ENCODE peak calls at places on chromosome 12, in four cellular contexts. K is A549, U is upper lobe of left lung, A is aorta. R is an unnamed sample.
A peak's percentile ranks its signal among the peaks of the same experiment; 100 is the strongest.

GRCh38 chr12:44477331-44477980 is 398.7 kb downstream of the NELL2 start:
- DNase-seq in K (no peak), U (no peak), A (no peak), R (no peak)

GRCh38 chr12:46459111-46459510 is 86.5 kb upstream of the SLC38A2 start:
- DNase-seq in K (no peak), U (no peak), A (no peak), R (no peak)

GRCh38 chr12:121120989-121121755 is 11.5 kb upstream of the P2RX7 start:
- DNase-seq in K (no peak), U (no peak), A (no peak), R (no peak)

GRCh38 chr12:125340791-125341190 is 275.6 kb downstream of the AACS start:
- DNase-seq in K (no peak), U (no peak), A (no peak), R (no peak)

GRCh38 chr12:78530065-78530765 is 334.4 kb upstream of the SYT1 start:
- DNase-seq in K (no peak), U (no peak), A (no peak), R (no peak)

GRCh38 chr12:7013101-7013500 is 5.2 kb downstream of the LPCAT3 start:
- DNase-seq in K (no peak), U (no peak), A (no peak), R (no peak)

GRCh38 chr12:119117936-119118335 is 60.8 kb upstream of the HSPB8 start:
- DNase-seq in K (no peak), U (no peak), A (no peak), R (no peak)

GRCh38 chr12:45379261-45379660 is 163.4 kb downstream of the ANO6 start:
- DNase-seq in K (no peak), U (no peak), A (no peak), R (no peak)

GRCh38 chr12:121575051-121575450 is 5.8 kb downstream of the KDM2B start:
- DNase-seq in K (no peak), U (no peak), A (no peak), R (no peak)

GRCh38 chr12:42756841-42757661 is 167.5 kb upstream of the PRICKLE1 start:
- DNase-seq in K (peak; percentile 44), U (no peak), A (no peak), R (no peak)

GRCh38 chr12:121400332-121401139 is 618 bp downstream of the RNF34 start:
- DNase-seq in K (no peak), U (peak; percentile 91), A (no peak), R (peak; percentile 70)

GRCh38 chr12:5796171-5797091 is 148.6 kb downstream of the ANO2 start:
- DNase-seq in K (peak; percentile 17), U (peak; percentile 84), A (no peak), R (no peak)

GRCh38 chr12:22355011-22355580 is 20.6 kb upstream of the ST8SIA1 start:
- DNase-seq in K (no peak), U (no peak), A (no peak), R (no peak)

GRCh38 chr12:87117516-87117915 is 861.3 kb upstream of the MGAT4C start:
- DNase-seq in K (no peak), U (no peak), A (no peak), R (no peak)

GRCh38 chr12:82757059-82757458 is 70.4 kb downstream of the TMTC2 start:
- DNase-seq in K (no peak), U (no peak), A (no peak), R (no peak)

GRCh38 chr12:49345048-49345839 is 1.4 kb upstream of the DNAJC22 start:
- DNase-seq in K (no peak), U (peak; percentile 89), A (no peak), R (no peak)

GRCh38 chr12:114215766-114216165 is 190.2 kb downstream of the TBX5 start:
- DNase-seq in K (no peak), U (no peak), A (no peak), R (no peak)

GRCh38 chr12:121688966-121689365 is 19.5 kb upstream of the MORN3 start:
- DNase-seq in K (no peak), U (no peak), A (no peak), R (no peak)

GRCh38 chr12:6268484-6269157 is 41.9 kb upstream of the PLEKHG6 start:
- DNase-seq in K (no peak), U (no peak), A (no peak), R (no peak)

GRCh38 chr12:68479261-68479581 is 131.5 kb upstream of the RAP1B start:
- DNase-seq in K (no peak), U (no peak), A (no peak), R (no peak)

GRCh38 chr12:18706798-18707197 is 31.0 kb downstream of the PLCZ1 start:
- DNase-seq in K (no peak), U (no peak), A (no peak), R (no peak)

GRCh38 chr12:116673713-116674112 is 64.2 kb downstream of the SPRING1 start:
- DNase-seq in K (no peak), U (no peak), A (no peak), R (no peak)

GRCh38 chr12:105740970-105741725 is 397.6 kb downstream of the NUAK1 start:
- DNase-seq in K (no peak), U (no peak), A (peak; percentile 54), R (no peak)

GRCh38 chr12:56636675-56637540 is 6.8 kb upstream of the BAZ2A start:
- DNase-seq in K (peak; percentile 99), U (peak; percentile 90), A (peak; percentile 99), R (peak; percentile 96)

GRCh38 chr12:6570264-6570887 is 2.3 kb upstream of the NOP2 start:
- DNase-seq in K (peak; percentile 80), U (peak; percentile 87), A (no peak), R (no peak)

GRCh38 chr12:51027342-51027835 is 1.2 kb upstream of the SLC11A2 start:
- DNase-seq in K (no peak), U (no peak), A (no peak), R (no peak)

GRCh38 chr12:109912790-109913189 is 12.7 kb downstream of the TCHP start:
- DNase-seq in K (no peak), U (no peak), A (no peak), R (no peak)

GRCh38 chr12:124150176-124150575 is 144.7 kb upstream of the RFLNA start:
- DNase-seq in K (no peak), U (no peak), A (no peak), R (no peak)

GRCh38 chr12:97977870-97978269 is 515.3 kb downstream of the RMST start:
- DNase-seq in K (no peak), U (no peak), A (no peak), R (no peak)

GRCh38 chr12:14993537-14994266 is 20.9 kb downstream of the PDE6H start:
- DNase-seq in K (no peak), U (no peak), A (peak; percentile 59), R (no peak)

GRCh38 chr12:64459388-64460024 is 7.6 kb downstream of the TBK1 start:
- DNase-seq in K (no peak), U (no peak), A (no peak), R (no peak)

GRCh38 chr12:82436354-82436753 is 78.0 kb downstream of the METTL25 start:
- DNase-seq in K (no peak), U (no peak), A (no peak), R (no peak)

GRCh38 chr12:131116437-131117117 is 162.9 kb downstream of the ADGRD1 start:
- DNase-seq in K (peak; percentile 45), U (peak; percentile 63), A (peak; percentile 45), R (no peak)
- H3K4me3 ChIP-seq in K (no peak overlapping the region), U (no peak overlapping the region), A (no peak overlapping the region), R (no peak overlapping the region)

GRCh38 chr12:128829870-128830504 is 6.2 kb upstream of the SLC15A4 start:
- DNase-seq in K (no peak), U (no peak), A (no peak), R (no peak)

GRCh38 chr12:128825845-128826244 is 2.1 kb upstream of the SLC15A4 start:
- DNase-seq in K (no peak), U (no peak), A (no peak), R (no peak)

GRCh38 chr12:128830505-128830893 is 6.7 kb upstream of the SLC15A4 start:
- DNase-seq in K (no peak), U (no peak), A (no peak), R (no peak)

GRCh38 chr12:128823916-128824839 is at the start of gene SLC15A4:
- DNase-seq in K (peak; percentile 98), U (peak; percentile 99), A (peak; percentile 99), R (peak; percentile 83)

DNA sequence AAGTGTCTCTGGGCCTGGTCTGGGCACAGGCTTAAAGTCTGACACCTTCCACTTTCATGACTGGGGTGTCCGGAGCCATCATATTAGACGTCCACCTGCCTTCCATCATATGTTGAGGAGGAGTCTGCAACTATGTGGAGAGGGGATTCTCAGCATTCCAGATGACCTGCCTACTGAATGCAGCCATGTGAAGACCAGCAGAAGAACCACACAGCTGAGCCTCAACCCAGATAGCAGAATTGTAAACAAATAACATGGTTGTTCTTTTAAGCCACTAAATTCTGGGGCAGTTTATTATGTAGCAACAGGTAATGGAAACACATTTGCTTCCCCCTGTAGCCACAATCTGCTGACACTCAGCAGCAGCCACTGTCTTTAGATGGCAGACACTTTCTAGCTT is 4.0 kb upstream of the SLC15A4 start:
- DNase-seq in K (no peak), U (no peak), A (no peak), R (no peak)
- H3K4me1 ChIP-seq in K (peaks cover 5% of the 10 kb centered on the region), U (peaks cover 3% of the 10 kb centered on the region), A (no peaks in the 10 kb centered on the region), R (peaks cover 13% of the 10 kb centered on the region)

DNA sequence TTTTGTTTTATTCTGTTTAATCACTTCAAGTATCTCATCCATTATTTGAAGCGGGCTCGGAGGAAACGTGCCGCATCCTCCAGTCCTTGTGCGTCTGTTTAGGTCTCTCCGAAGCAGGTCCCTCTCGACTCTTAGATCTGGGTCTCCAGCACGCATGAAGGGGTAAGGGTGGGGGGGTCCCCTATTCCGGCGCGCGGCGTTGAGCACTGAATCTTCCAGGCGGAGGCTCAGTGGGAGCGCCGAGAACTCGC is 311 bp upstream of the LGR5 start:
- DNase-seq in K (no peak), U (no peak), A (no peak), R (no peak)
- H3K4me3 ChIP-seq in K (peak overlapping the region; percentile 39), U (peak overlapping the region; percentile 37), A (peak overlapping the region; percentile 44), R (no peak overlapping the region)

GRCh38 chr12:54135621-54136027 is 53.2 kb downstream of the SMUG1 start:
- DNase-seq in K (no peak), U (no peak), A (no peak), R (no peak)

GRCh38 chr12:54139030-54139429 is 49.8 kb downstream of the SMUG1 start:
- DNase-seq in K (no peak), U (no peak), A (no peak), R (no peak)

GRCh38 chr12:54134850-54135249 is 53.9 kb downstream of the SMUG1 start:
- DNase-seq in K (no peak), U (no peak), A (no peak), R (no peak)

GRCh38 chr12:54138219-54138618 is 50.6 kb downstream of the SMUG1 start:
- DNase-seq in K (no peak), U (no peak), A (no peak), R (no peak)

DNA sequence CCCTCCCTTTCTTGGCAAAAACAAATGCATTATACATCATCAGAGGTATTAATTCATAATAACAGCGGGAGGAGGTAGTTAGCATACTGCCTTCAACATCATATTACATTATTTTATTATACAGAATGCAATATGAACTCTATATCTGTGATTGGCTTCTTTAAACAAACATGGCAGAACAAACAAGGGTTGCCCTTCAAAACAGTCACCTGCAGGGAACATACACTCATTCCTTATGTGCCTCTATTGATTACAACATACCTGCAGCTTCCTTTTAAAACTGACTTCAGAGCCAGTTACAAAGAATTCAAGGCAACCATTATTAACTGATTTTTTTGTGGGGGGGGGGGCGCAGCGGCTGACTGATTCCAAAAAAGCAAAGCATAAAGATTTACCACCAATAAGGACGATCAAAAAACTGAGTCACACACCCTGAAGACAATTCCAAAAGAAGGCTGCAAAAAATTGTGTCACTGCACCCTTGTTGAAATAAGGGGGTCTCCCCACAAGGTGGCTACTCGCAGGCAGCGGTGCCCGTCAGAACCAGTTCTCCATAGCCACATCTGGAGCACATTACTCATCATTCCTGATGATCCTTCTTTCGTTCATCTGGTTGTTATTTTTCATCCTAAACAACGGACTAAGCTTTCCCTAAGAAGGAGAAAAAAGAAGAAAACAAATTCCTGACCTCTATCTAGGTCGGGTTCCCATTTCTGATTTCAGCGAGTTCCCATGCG is 51.8 kb downstream of the SMUG1 start:
- DNase-seq in K (no peak), U (no peak), A (no peak), R (no peak)
- H3K4me1 ChIP-seq in K (no peaks in the 10 kb centered on the region), U (no peaks in the 10 kb centered on the region), A (no peaks in the 10 kb centered on the region), R (no peaks in the 10 kb centered on the region)